ENCODE peak calls at places on chromosomes 5 and 9, in eight cellular contexts. One of them, this sample, is unnamed.

GRCh38 chr5:77239126-77239741 is 28.8 kb downstream of the PDE8B start:
- DNase-seq in hypothalamus: no peak
- DNase-seq in left colon: peak
- DNase-seq in GM12891: no peak
- DNase-seq in T-helper 1 cell: no peak
- DNase-seq in NCI-H1092 treated with DMSO at 0.1 percent for 48 hours: no peak
- DNase-seq in Calu3: peak
- DNase-seq in activated naive CD4-positive, alpha-beta T cell: no peak
- DNase-seq in this sample: no peak

GRCh38 chr5:146586752-146587151 is 70.8 kb upstream of the GPR151 start:
- DNase-seq in activated naive CD4-positive, alpha-beta T cell: no peak
- DNase-seq in hypothalamus: no peak
- DNase-seq in GM12891: no peak
- DNase-seq in T-helper 1 cell: no peak
- DNase-seq in Calu3: no peak
- DNase-seq in left colon: no peak
- DNase-seq in NCI-H1092 treated with DMSO at 0.1 percent for 48 hours: no peak
- DNase-seq in this sample: no peak

GRCh38 chr9:22116751-22117150 is 107.6 kb upstream of the CDKN2B start:
- DNase-seq in activated naive CD4-positive, alpha-beta T cell: no peak
- DNase-seq in Calu3: no peak
- DNase-seq in NCI-H1092 treated with DMSO at 0.1 percent for 48 hours: no peak
- DNase-seq in hypothalamus: no peak
- DNase-seq in left colon: no peak
- DNase-seq in T-helper 1 cell: no peak
- DNase-seq in GM12891: no peak
- DNase-seq in this sample: no peak

GRCh38 chr9:130451509-130452388 is 7.0 kb downstream of the ASS1 start:
- DNase-seq in T-helper 1 cell: no peak
- DNase-seq in left colon: peak
- DNase-seq in activated naive CD4-positive, alpha-beta T cell: no peak
- DNase-seq in NCI-H1092 treated with DMSO at 0.1 percent for 48 hours: peak
- DNase-seq in GM12891: no peak
- DNase-seq in Calu3: peak
- DNase-seq in hypothalamus: no peak
- DNase-seq in this sample: no peak

GRCh38 chr9:110521211-110521610 is 58.3 kb downstream of the SVEP1 start:
- DNase-seq in left colon: no peak
- DNase-seq in Calu3: no peak
- DNase-seq in T-helper 1 cell: no peak
- DNase-seq in GM12891: no peak
- DNase-seq in NCI-H1092 treated with DMSO at 0.1 percent for 48 hours: no peak
- DNase-seq in hypothalamus: no peak
- DNase-seq in activated naive CD4-positive, alpha-beta T cell: no peak
- DNase-seq in this sample: no peak

GRCh38 chr9:136881691-136882108 is 4.6 kb upstream of the TRAF2 start:
- DNase-seq in T-helper 1 cell: no peak
- DNase-seq in hypothalamus: no peak
- DNase-seq in NCI-H1092 treated with DMSO at 0.1 percent for 48 hours: no peak
- DNase-seq in left colon: peak
- DNase-seq in GM12891: peak
- DNase-seq in activated naive CD4-positive, alpha-beta T cell: no peak
- DNase-seq in Calu3: peak
- DNase-seq in this sample: no peak

GRCh38 chr5:16508730-16509531 is 43.3 kb upstream of the ZNF622 start:
- DNase-seq in left colon: peak
- DNase-seq in T-helper 1 cell: no peak
- DNase-seq in GM12891: no peak
- DNase-seq in hypothalamus: no peak
- DNase-seq in activated naive CD4-positive, alpha-beta T cell: no peak
- DNase-seq in Calu3: peak
- DNase-seq in NCI-H1092 treated with DMSO at 0.1 percent for 48 hours: no peak
- DNase-seq in this sample: peak

GRCh38 chr5:55993013-55993412 is 1.8 kb downstream of the IL6ST start:
- DNase-seq in Calu3: no peak
- DNase-seq in left colon: no peak
- DNase-seq in activated naive CD4-positive, alpha-beta T cell: no peak
- DNase-seq in GM12891: no peak
- DNase-seq in hypothalamus: no peak
- DNase-seq in NCI-H1092 treated with DMSO at 0.1 percent for 48 hours: no peak
- DNase-seq in T-helper 1 cell: no peak
- DNase-seq in this sample: no peak

GRCh38 chr5:53418844-53419243 is 61.6 kb upstream of the FST start:
- DNase-seq in T-helper 1 cell: no peak
- DNase-seq in GM12891: no peak
- DNase-seq in activated naive CD4-positive, alpha-beta T cell: no peak
- DNase-seq in hypothalamus: no peak
- DNase-seq in left colon: no peak
- DNase-seq in NCI-H1092 treated with DMSO at 0.1 percent for 48 hours: no peak
- DNase-seq in Calu3: no peak
- DNase-seq in this sample: no peak

GRCh38 chr5:73214921-73215490 is 42.0 kb downstream of the TMEM174 start:
- DNase-seq in left colon: no peak
- DNase-seq in NCI-H1092 treated with DMSO at 0.1 percent for 48 hours: peak
- DNase-seq in GM12891: no peak
- DNase-seq in activated naive CD4-positive, alpha-beta T cell: no peak
- DNase-seq in hypothalamus: no peak
- DNase-seq in T-helper 1 cell: no peak
- DNase-seq in Calu3: no peak
- DNase-seq in this sample: no peak

GRCh38 chr5:14062178-14062577 is 81.0 kb upstream of the TRIO start:
- DNase-seq in Calu3: no peak
- DNase-seq in hypothalamus: no peak
- DNase-seq in NCI-H1092 treated with DMSO at 0.1 percent for 48 hours: no peak
- DNase-seq in GM12891: no peak
- DNase-seq in left colon: no peak
- DNase-seq in T-helper 1 cell: no peak
- DNase-seq in activated naive CD4-positive, alpha-beta T cell: no peak
- DNase-seq in this sample: no peak

GRCh38 chr5:135429326-135429725 is 17.8 kb downstream of the DCANP1 start:
- DNase-seq in hypothalamus: no peak
- DNase-seq in NCI-H1092 treated with DMSO at 0.1 percent for 48 hours: peak
- DNase-seq in GM12891: no peak
- DNase-seq in activated naive CD4-positive, alpha-beta T cell: no peak
- DNase-seq in left colon: no peak
- DNase-seq in Calu3: no peak
- DNase-seq in T-helper 1 cell: no peak
- DNase-seq in this sample: no peak

GRCh38 chr5:89596821-89597220 is 713.8 kb upstream of the MEF2C start:
- DNase-seq in Calu3: no peak
- DNase-seq in GM12891: no peak
- DNase-seq in T-helper 1 cell: no peak
- DNase-seq in NCI-H1092 treated with DMSO at 0.1 percent for 48 hours: no peak
- DNase-seq in hypothalamus: no peak
- DNase-seq in activated naive CD4-positive, alpha-beta T cell: no peak
- DNase-seq in left colon: no peak
- DNase-seq in this sample: no peak

GRCh38 chr9:94656190-94656589 is 16.9 kb upstream of the FBP1 start:
- DNase-seq in left colon: no peak
- DNase-seq in NCI-H1092 treated with DMSO at 0.1 percent for 48 hours: no peak
- DNase-seq in T-helper 1 cell: no peak
- DNase-seq in Calu3: no peak
- DNase-seq in GM12891: peak
- DNase-seq in hypothalamus: no peak
- DNase-seq in activated naive CD4-positive, alpha-beta T cell: peak
- DNase-seq in this sample: no peak